ENCODE peak calls at places on chromosomes 7 and 10, in eight cellular contexts. One of them, this sample, is unnamed.

GRCh38 chr10:93751832-93752231 is 5.9 kb upstream of the LGI1 start:
- DNase-seq in upper lobe of right lung: no peak
- DNase-seq in activated T-cell treated with anti-CD3 and anti-CD28 coated beads, Interleukin-2, amount 50 U/mL, for 48 hours: no peak
- DNase-seq in body of pancreas: peak
- DNase-seq in mucosa of descending colon: peak
- DNase-seq in activated effector memory CD4-positive, alpha-beta T cell treated with Interleukin-2 at 50 U/mL for 16 hours: no peak
- DNase-seq in NCI-H1417: no peak
- DNase-seq in stimulated activated CD4-positive, alpha-beta T cell treated with anti-CD3 and anti-CD28 coated beads, Interleukin-12 subunit alpha, Interleukin-12 subunit beta, amount 100 ng/mL, for 24 hours: no peak
- DNase-seq in this sample: no peak

GRCh38 chr7:128353189-128353588 is 8.3 kb downstream of the PRRT4 start:
- DNase-seq in upper lobe of right lung: no peak
- DNase-seq in activated T-cell treated with anti-CD3 and anti-CD28 coated beads, Interleukin-2, amount 50 U/mL, for 48 hours: no peak
- DNase-seq in body of pancreas: no peak
- DNase-seq in mucosa of descending colon: no peak
- DNase-seq in activated effector memory CD4-positive, alpha-beta T cell treated with Interleukin-2 at 50 U/mL for 16 hours: no peak
- DNase-seq in NCI-H1417: no peak
- DNase-seq in stimulated activated CD4-positive, alpha-beta T cell treated with anti-CD3 and anti-CD28 coated beads, Interleukin-12 subunit alpha, Interleukin-12 subunit beta, amount 100 ng/mL, for 24 hours: no peak
- DNase-seq in this sample: no peak

GRCh38 chr7:117068511-117069155 is 115.3 kb downstream of the ST7 start:
- DNase-seq in upper lobe of right lung: no peak
- DNase-seq in activated T-cell treated with anti-CD3 and anti-CD28 coated beads, Interleukin-2, amount 50 U/mL, for 48 hours: no peak
- DNase-seq in body of pancreas: peak
- DNase-seq in mucosa of descending colon: no peak
- DNase-seq in activated effector memory CD4-positive, alpha-beta T cell treated with Interleukin-2 at 50 U/mL for 16 hours: no peak
- DNase-seq in NCI-H1417: peak
- DNase-seq in stimulated activated CD4-positive, alpha-beta T cell treated with anti-CD3 and anti-CD28 coated beads, Interleukin-12 subunit alpha, Interleukin-12 subunit beta, amount 100 ng/mL, for 24 hours: no peak
- DNase-seq in this sample: no peak

GRCh38 chr10:45418859-45419672 is 45.0 kb downstream of the ALOX5 start:
- DNase-seq in upper lobe of right lung: peak
- DNase-seq in activated T-cell treated with anti-CD3 and anti-CD28 coated beads, Interleukin-2, amount 50 U/mL, for 48 hours: peak
- DNase-seq in body of pancreas: peak
- DNase-seq in mucosa of descending colon: peak
- DNase-seq in activated effector memory CD4-positive, alpha-beta T cell treated with Interleukin-2 at 50 U/mL for 16 hours: peak
- DNase-seq in NCI-H1417: peak
- DNase-seq in stimulated activated CD4-positive, alpha-beta T cell treated with anti-CD3 and anti-CD28 coated beads, Interleukin-12 subunit alpha, Interleukin-12 subunit beta, amount 100 ng/mL, for 24 hours: peak
- DNase-seq in this sample: peak

GRCh38 chr7:50321678-50322077 is 17.2 kb downstream of the IKZF1 start:
- DNase-seq in upper lobe of right lung: no peak
- DNase-seq in activated T-cell treated with anti-CD3 and anti-CD28 coated beads, Interleukin-2, amount 50 U/mL, for 48 hours: no peak
- DNase-seq in body of pancreas: no peak
- DNase-seq in mucosa of descending colon: no peak
- DNase-seq in activated effector memory CD4-positive, alpha-beta T cell treated with Interleukin-2 at 50 U/mL for 16 hours: no peak
- DNase-seq in NCI-H1417: no peak
- DNase-seq in stimulated activated CD4-positive, alpha-beta T cell treated with anti-CD3 and anti-CD28 coated beads, Interleukin-12 subunit alpha, Interleukin-12 subunit beta, amount 100 ng/mL, for 24 hours: no peak
- DNase-seq in this sample: no peak

GRCh38 chr7:139618482-139619366 is 95.2 kb downstream of the CLEC2L start:
- DNase-seq in upper lobe of right lung: no peak
- DNase-seq in activated T-cell treated with anti-CD3 and anti-CD28 coated beads, Interleukin-2, amount 50 U/mL, for 48 hours: peak
- DNase-seq in body of pancreas: peak
- DNase-seq in mucosa of descending colon: peak
- DNase-seq in activated effector memory CD4-positive, alpha-beta T cell treated with Interleukin-2 at 50 U/mL for 16 hours: no peak
- DNase-seq in NCI-H1417: peak
- DNase-seq in stimulated activated CD4-positive, alpha-beta T cell treated with anti-CD3 and anti-CD28 coated beads, Interleukin-12 subunit alpha, Interleukin-12 subunit beta, amount 100 ng/mL, for 24 hours: peak
- DNase-seq in this sample: peak

GRCh38 chr10:132388901-132389630 is 7.9 kb upstream of the PWWP2B start:
- DNase-seq in upper lobe of right lung: peak
- DNase-seq in activated T-cell treated with anti-CD3 and anti-CD28 coated beads, Interleukin-2, amount 50 U/mL, for 48 hours: peak
- DNase-seq in body of pancreas: peak
- DNase-seq in mucosa of descending colon: peak
- DNase-seq in activated effector memory CD4-positive, alpha-beta T cell treated with Interleukin-2 at 50 U/mL for 16 hours: no peak
- DNase-seq in NCI-H1417: peak
- DNase-seq in stimulated activated CD4-positive, alpha-beta T cell treated with anti-CD3 and anti-CD28 coated beads, Interleukin-12 subunit alpha, Interleukin-12 subunit beta, amount 100 ng/mL, for 24 hours: no peak
- DNase-seq in this sample: no peak

GRCh38 chr10:70856454-70856853 is 31.9 kb downstream of the PCBD1 start:
- DNase-seq in upper lobe of right lung: no peak
- DNase-seq in activated T-cell treated with anti-CD3 and anti-CD28 coated beads, Interleukin-2, amount 50 U/mL, for 48 hours: no peak
- DNase-seq in body of pancreas: no peak
- DNase-seq in mucosa of descending colon: no peak
- DNase-seq in activated effector memory CD4-positive, alpha-beta T cell treated with Interleukin-2 at 50 U/mL for 16 hours: no peak
- DNase-seq in NCI-H1417: no peak
- DNase-seq in stimulated activated CD4-positive, alpha-beta T cell treated with anti-CD3 and anti-CD28 coated beads, Interleukin-12 subunit alpha, Interleukin-12 subunit beta, amount 100 ng/mL, for 24 hours: no peak
- DNase-seq in this sample: no peak

GRCh38 chr7:74544706-74545469 is 91.2 kb downstream of the GTF2IRD1 start:
- DNase-seq in upper lobe of right lung: peak
- DNase-seq in activated T-cell treated with anti-CD3 and anti-CD28 coated beads, Interleukin-2, amount 50 U/mL, for 48 hours: peak
- DNase-seq in body of pancreas: peak
- DNase-seq in mucosa of descending colon: peak
- DNase-seq in activated effector memory CD4-positive, alpha-beta T cell treated with Interleukin-2 at 50 U/mL for 16 hours: no peak
- DNase-seq in NCI-H1417: peak
- DNase-seq in stimulated activated CD4-positive, alpha-beta T cell treated with anti-CD3 and anti-CD28 coated beads, Interleukin-12 subunit alpha, Interleukin-12 subunit beta, amount 100 ng/mL, for 24 hours: peak
- DNase-seq in this sample: no peak

GRCh38 chr7:117308891-117309290 is 14.0 kb downstream of the WNT2 start:
- DNase-seq in upper lobe of right lung: no peak
- DNase-seq in activated T-cell treated with anti-CD3 and anti-CD28 coated beads, Interleukin-2, amount 50 U/mL, for 48 hours: no peak
- DNase-seq in body of pancreas: no peak
- DNase-seq in mucosa of descending colon: no peak
- DNase-seq in activated effector memory CD4-positive, alpha-beta T cell treated with Interleukin-2 at 50 U/mL for 16 hours: no peak
- DNase-seq in NCI-H1417: no peak
- DNase-seq in stimulated activated CD4-positive, alpha-beta T cell treated with anti-CD3 and anti-CD28 coated beads, Interleukin-12 subunit alpha, Interleukin-12 subunit beta, amount 100 ng/mL, for 24 hours: no peak
- DNase-seq in this sample: no peak

GRCh38 chr7:104225441-104225840 is 17.6 kb upstream of the ORC5 start:
- DNase-seq in upper lobe of right lung: no peak
- DNase-seq in activated T-cell treated with anti-CD3 and anti-CD28 coated beads, Interleukin-2, amount 50 U/mL, for 48 hours: no peak
- DNase-seq in body of pancreas: no peak
- DNase-seq in mucosa of descending colon: no peak
- DNase-seq in activated effector memory CD4-positive, alpha-beta T cell treated with Interleukin-2 at 50 U/mL for 16 hours: no peak
- DNase-seq in NCI-H1417: no peak
- DNase-seq in stimulated activated CD4-positive, alpha-beta T cell treated with anti-CD3 and anti-CD28 coated beads, Interleukin-12 subunit alpha, Interleukin-12 subunit beta, amount 100 ng/mL, for 24 hours: no peak
- DNase-seq in this sample: no peak

GRCh38 chr10:80518143-80518806 is 19.4 kb upstream of the SH2D4B start:
- DNase-seq in upper lobe of right lung: no peak
- DNase-seq in activated T-cell treated with anti-CD3 and anti-CD28 coated beads, Interleukin-2, amount 50 U/mL, for 48 hours: no peak
- DNase-seq in body of pancreas: no peak
- DNase-seq in mucosa of descending colon: no peak
- DNase-seq in activated effector memory CD4-positive, alpha-beta T cell treated with Interleukin-2 at 50 U/mL for 16 hours: no peak
- DNase-seq in NCI-H1417: no peak
- DNase-seq in stimulated activated CD4-positive, alpha-beta T cell treated with anti-CD3 and anti-CD28 coated beads, Interleukin-12 subunit alpha, Interleukin-12 subunit beta, amount 100 ng/mL, for 24 hours: no peak
- DNase-seq in this sample: no peak

GRCh38 chr7:46545790-46546189 is 624.7 kb upstream of the IGFBP3 start:
- DNase-seq in upper lobe of right lung: no peak
- DNase-seq in activated T-cell treated with anti-CD3 and anti-CD28 coated beads, Interleukin-2, amount 50 U/mL, for 48 hours: no peak
- DNase-seq in body of pancreas: no peak
- DNase-seq in mucosa of descending colon: no peak
- DNase-seq in activated effector memory CD4-positive, alpha-beta T cell treated with Interleukin-2 at 50 U/mL for 16 hours: no peak
- DNase-seq in NCI-H1417: no peak
- DNase-seq in stimulated activated CD4-positive, alpha-beta T cell treated with anti-CD3 and anti-CD28 coated beads, Interleukin-12 subunit alpha, Interleukin-12 subunit beta, amount 100 ng/mL, for 24 hours: no peak
- DNase-seq in this sample: no peak

GRCh38 chr7:158777793-158778192 is 51.5 kb downstream of the ESYT2 start:
- DNase-seq in upper lobe of right lung: no peak
- DNase-seq in activated T-cell treated with anti-CD3 and anti-CD28 coated beads, Interleukin-2, amount 50 U/mL, for 48 hours: no peak
- DNase-seq in body of pancreas: no peak
- DNase-seq in mucosa of descending colon: peak
- DNase-seq in activated effector memory CD4-positive, alpha-beta T cell treated with Interleukin-2 at 50 U/mL for 16 hours: no peak
- DNase-seq in NCI-H1417: no peak
- DNase-seq in stimulated activated CD4-positive, alpha-beta T cell treated with anti-CD3 and anti-CD28 coated beads, Interleukin-12 subunit alpha, Interleukin-12 subunit beta, amount 100 ng/mL, for 24 hours: no peak
- DNase-seq in this sample: no peak

GRCh38 chr10:34628174-34628802 is 186.8 kb downstream of the PARD3 start:
- DNase-seq in upper lobe of right lung: no peak
- DNase-seq in activated T-cell treated with anti-CD3 and anti-CD28 coated beads, Interleukin-2, amount 50 U/mL, for 48 hours: no peak
- DNase-seq in body of pancreas: peak
- DNase-seq in mucosa of descending colon: peak
- DNase-seq in activated effector memory CD4-positive, alpha-beta T cell treated with Interleukin-2 at 50 U/mL for 16 hours: no peak
- DNase-seq in NCI-H1417: no peak
- DNase-seq in stimulated activated CD4-positive, alpha-beta T cell treated with anti-CD3 and anti-CD28 coated beads, Interleukin-12 subunit alpha, Interleukin-12 subunit beta, amount 100 ng/mL, for 24 hours: no peak
- DNase-seq in this sample: no peak

GRCh38 chr10:69506834-69507643 is 55.8 kb downstream of the TSPAN15 start:
- DNase-seq in upper lobe of right lung: no peak
- DNase-seq in activated T-cell treated with anti-CD3 and anti-CD28 coated beads, Interleukin-2, amount 50 U/mL, for 48 hours: peak
- DNase-seq in body of pancreas: no peak
- DNase-seq in mucosa of descending colon: peak
- DNase-seq in activated effector memory CD4-positive, alpha-beta T cell treated with Interleukin-2 at 50 U/mL for 16 hours: no peak
- DNase-seq in NCI-H1417: no peak
- DNase-seq in stimulated activated CD4-positive, alpha-beta T cell treated with anti-CD3 and anti-CD28 coated beads, Interleukin-12 subunit alpha, Interleukin-12 subunit beta, amount 100 ng/mL, for 24 hours: no peak
- DNase-seq in this sample: no peak

GRCh38 chr7:157620616-157621015 is 283.8 kb downstream of the DNAJB6 start:
- DNase-seq in upper lobe of right lung: no peak
- DNase-seq in activated T-cell treated with anti-CD3 and anti-CD28 coated beads, Interleukin-2, amount 50 U/mL, for 48 hours: no peak
- DNase-seq in body of pancreas: no peak
- DNase-seq in mucosa of descending colon: no peak
- DNase-seq in activated effector memory CD4-positive, alpha-beta T cell treated with Interleukin-2 at 50 U/mL for 16 hours: no peak
- DNase-seq in NCI-H1417: no peak
- DNase-seq in stimulated activated CD4-positive, alpha-beta T cell treated with anti-CD3 and anti-CD28 coated beads, Interleukin-12 subunit alpha, Interleukin-12 subunit beta, amount 100 ng/mL, for 24 hours: no peak
- DNase-seq in this sample: no peak

GRCh38 chr7:11130012-11130411 is 156.3 kb downstream of the PHF14 start:
- DNase-seq in upper lobe of right lung: no peak
- DNase-seq in activated T-cell treated with anti-CD3 and anti-CD28 coated beads, Interleukin-2, amount 50 U/mL, for 48 hours: no peak
- DNase-seq in body of pancreas: no peak
- DNase-seq in mucosa of descending colon: no peak
- DNase-seq in activated effector memory CD4-positive, alpha-beta T cell treated with Interleukin-2 at 50 U/mL for 16 hours: no peak
- DNase-seq in NCI-H1417: no peak
- DNase-seq in stimulated activated CD4-positive, alpha-beta T cell treated with anti-CD3 and anti-CD28 coated beads, Interleukin-12 subunit alpha, Interleukin-12 subunit beta, amount 100 ng/mL, for 24 hours: no peak
- DNase-seq in this sample: no peak

GRCh38 chr7:50714851-50715250 is 67.8 kb downstream of the GRB10 start:
- DNase-seq in upper lobe of right lung: no peak
- DNase-seq in activated T-cell treated with anti-CD3 and anti-CD28 coated beads, Interleukin-2, amount 50 U/mL, for 48 hours: no peak
- DNase-seq in body of pancreas: peak
- DNase-seq in mucosa of descending colon: no peak
- DNase-seq in activated effector memory CD4-positive, alpha-beta T cell treated with Interleukin-2 at 50 U/mL for 16 hours: no peak
- DNase-seq in NCI-H1417: no peak
- DNase-seq in stimulated activated CD4-positive, alpha-beta T cell treated with anti-CD3 and anti-CD28 coated beads, Interleukin-12 subunit alpha, Interleukin-12 subunit beta, amount 100 ng/mL, for 24 hours: no peak
- DNase-seq in this sample: no peak

GRCh38 chr10:99562631-99563030 is 29.9 kb downstream of the NKX2-3 start:
- DNase-seq in upper lobe of right lung: no peak
- DNase-seq in activated T-cell treated with anti-CD3 and anti-CD28 coated beads, Interleukin-2, amount 50 U/mL, for 48 hours: no peak
- DNase-seq in body of pancreas: no peak
- DNase-seq in mucosa of descending colon: no peak
- DNase-seq in activated effector memory CD4-positive, alpha-beta T cell treated with Interleukin-2 at 50 U/mL for 16 hours: no peak
- DNase-seq in NCI-H1417: no peak
- DNase-seq in stimulated activated CD4-positive, alpha-beta T cell treated with anti-CD3 and anti-CD28 coated beads, Interleukin-12 subunit alpha, Interleukin-12 subunit beta, amount 100 ng/mL, for 24 hours: no peak
- DNase-seq in this sample: no peak

GRCh38 chr10:50250058-50250854 is 1.1 kb downstream of the ASAH2 start:
- DNase-seq in upper lobe of right lung: no peak
- DNase-seq in activated T-cell treated with anti-CD3 and anti-CD28 coated beads, Interleukin-2, amount 50 U/mL, for 48 hours: no peak
- DNase-seq in body of pancreas: no peak
- DNase-seq in mucosa of descending colon: no peak
- DNase-seq in activated effector memory CD4-positive, alpha-beta T cell treated with Interleukin-2 at 50 U/mL for 16 hours: no peak
- DNase-seq in NCI-H1417: no peak
- DNase-seq in stimulated activated CD4-positive, alpha-beta T cell treated with anti-CD3 and anti-CD28 coated beads, Interleukin-12 subunit alpha, Interleukin-12 subunit beta, amount 100 ng/mL, for 24 hours: no peak
- DNase-seq in this sample: no peak

GRCh38 chr7:130544356-130544755 is 52.5 kb downstream of the MEST start:
- DNase-seq in upper lobe of right lung: no peak
- DNase-seq in activated T-cell treated with anti-CD3 and anti-CD28 coated beads, Interleukin-2, amount 50 U/mL, for 48 hours: no peak
- DNase-seq in body of pancreas: no peak
- DNase-seq in mucosa of descending colon: no peak
- DNase-seq in activated effector memory CD4-positive, alpha-beta T cell treated with Interleukin-2 at 50 U/mL for 16 hours: no peak
- DNase-seq in NCI-H1417: no peak
- DNase-seq in stimulated activated CD4-positive, alpha-beta T cell treated with anti-CD3 and anti-CD28 coated beads, Interleukin-12 subunit alpha, Interleukin-12 subunit beta, amount 100 ng/mL, for 24 hours: no peak
- DNase-seq in this sample: no peak

GRCh38 chr7:50738932-50739331 is 43.8 kb downstream of the GRB10 start:
- DNase-seq in upper lobe of right lung: no peak
- DNase-seq in activated T-cell treated with anti-CD3 and anti-CD28 coated beads, Interleukin-2, amount 50 U/mL, for 48 hours: no peak
- DNase-seq in body of pancreas: no peak
- DNase-seq in mucosa of descending colon: no peak
- DNase-seq in activated effector memory CD4-positive, alpha-beta T cell treated with Interleukin-2 at 50 U/mL for 16 hours: no peak
- DNase-seq in NCI-H1417: no peak
- DNase-seq in stimulated activated CD4-positive, alpha-beta T cell treated with anti-CD3 and anti-CD28 coated beads, Interleukin-12 subunit alpha, Interleukin-12 subunit beta, amount 100 ng/mL, for 24 hours: no peak
- DNase-seq in this sample: no peak

GRCh38 chr7:31343516-31344305 is 3.2 kb upstream of the NEUROD6 start:
- DNase-seq in upper lobe of right lung: no peak
- DNase-seq in activated T-cell treated with anti-CD3 and anti-CD28 coated beads, Interleukin-2, amount 50 U/mL, for 48 hours: no peak
- DNase-seq in body of pancreas: no peak
- DNase-seq in mucosa of descending colon: no peak
- DNase-seq in activated effector memory CD4-positive, alpha-beta T cell treated with Interleukin-2 at 50 U/mL for 16 hours: no peak
- DNase-seq in NCI-H1417: no peak
- DNase-seq in stimulated activated CD4-positive, alpha-beta T cell treated with anti-CD3 and anti-CD28 coated beads, Interleukin-12 subunit alpha, Interleukin-12 subunit beta, amount 100 ng/mL, for 24 hours: no peak
- DNase-seq in this sample: no peak

GRCh38 chr10:68813554-68813953 is 13.8 kb upstream of the STOX1 start:
- DNase-seq in upper lobe of right lung: no peak
- DNase-seq in activated T-cell treated with anti-CD3 and anti-CD28 coated beads, Interleukin-2, amount 50 U/mL, for 48 hours: no peak
- DNase-seq in body of pancreas: no peak
- DNase-seq in mucosa of descending colon: no peak
- DNase-seq in activated effector memory CD4-positive, alpha-beta T cell treated with Interleukin-2 at 50 U/mL for 16 hours: no peak
- DNase-seq in NCI-H1417: no peak
- DNase-seq in stimulated activated CD4-positive, alpha-beta T cell treated with anti-CD3 and anti-CD28 coated beads, Interleukin-12 subunit alpha, Interleukin-12 subunit beta, amount 100 ng/mL, for 24 hours: no peak
- DNase-seq in this sample: no peak

GRCh38 chr7:143360788-143361551 is 1.5 kb downstream of the FAM131B start:
- DNase-seq in upper lobe of right lung: no peak
- DNase-seq in activated T-cell treated with anti-CD3 and anti-CD28 coated beads, Interleukin-2, amount 50 U/mL, for 48 hours: no peak
- DNase-seq in body of pancreas: no peak
- DNase-seq in mucosa of descending colon: no peak
- DNase-seq in activated effector memory CD4-positive, alpha-beta T cell treated with Interleukin-2 at 50 U/mL for 16 hours: no peak
- DNase-seq in NCI-H1417: peak
- DNase-seq in stimulated activated CD4-positive, alpha-beta T cell treated with anti-CD3 and anti-CD28 coated beads, Interleukin-12 subunit alpha, Interleukin-12 subunit beta, amount 100 ng/mL, for 24 hours: no peak
- DNase-seq in this sample: no peak

GRCh38 chr10:69004821-69005220 is 16.2 kb downstream of the KIFBP start:
- DNase-seq in upper lobe of right lung: no peak
- DNase-seq in activated T-cell treated with anti-CD3 and anti-CD28 coated beads, Interleukin-2, amount 50 U/mL, for 48 hours: no peak
- DNase-seq in body of pancreas: no peak
- DNase-seq in mucosa of descending colon: no peak
- DNase-seq in activated effector memory CD4-positive, alpha-beta T cell treated with Interleukin-2 at 50 U/mL for 16 hours: no peak
- DNase-seq in NCI-H1417: peak
- DNase-seq in stimulated activated CD4-positive, alpha-beta T cell treated with anti-CD3 and anti-CD28 coated beads, Interleukin-12 subunit alpha, Interleukin-12 subunit beta, amount 100 ng/mL, for 24 hours: no peak
- DNase-seq in this sample: no peak

GRCh38 chr10:1739751-1740150 is 2.4 kb upstream of the ADARB2 start:
- DNase-seq in upper lobe of right lung: no peak
- DNase-seq in activated T-cell treated with anti-CD3 and anti-CD28 coated beads, Interleukin-2, amount 50 U/mL, for 48 hours: no peak
- DNase-seq in body of pancreas: no peak
- DNase-seq in mucosa of descending colon: no peak
- DNase-seq in activated effector memory CD4-positive, alpha-beta T cell treated with Interleukin-2 at 50 U/mL for 16 hours: no peak
- DNase-seq in NCI-H1417: no peak
- DNase-seq in stimulated activated CD4-positive, alpha-beta T cell treated with anti-CD3 and anti-CD28 coated beads, Interleukin-12 subunit alpha, Interleukin-12 subunit beta, amount 100 ng/mL, for 24 hours: no peak
- DNase-seq in this sample: no peak

GRCh38 chr7:103597606-103598005 is 151.6 kb upstream of the SLC26A5 start:
- DNase-seq in upper lobe of right lung: no peak
- DNase-seq in activated T-cell treated with anti-CD3 and anti-CD28 coated beads, Interleukin-2, amount 50 U/mL, for 48 hours: no peak
- DNase-seq in body of pancreas: no peak
- DNase-seq in mucosa of descending colon: no peak
- DNase-seq in activated effector memory CD4-positive, alpha-beta T cell treated with Interleukin-2 at 50 U/mL for 16 hours: no peak
- DNase-seq in NCI-H1417: no peak
- DNase-seq in stimulated activated CD4-positive, alpha-beta T cell treated with anti-CD3 and anti-CD28 coated beads, Interleukin-12 subunit alpha, Interleukin-12 subunit beta, amount 100 ng/mL, for 24 hours: no peak
- DNase-seq in this sample: no peak

GRCh38 chr7:113629244-113629643 is 289.6 kb downstream of the PPP1R3A start:
- DNase-seq in upper lobe of right lung: no peak
- DNase-seq in activated T-cell treated with anti-CD3 and anti-CD28 coated beads, Interleukin-2, amount 50 U/mL, for 48 hours: no peak
- DNase-seq in body of pancreas: no peak
- DNase-seq in mucosa of descending colon: no peak
- DNase-seq in activated effector memory CD4-positive, alpha-beta T cell treated with Interleukin-2 at 50 U/mL for 16 hours: no peak
- DNase-seq in NCI-H1417: no peak
- DNase-seq in stimulated activated CD4-positive, alpha-beta T cell treated with anti-CD3 and anti-CD28 coated beads, Interleukin-12 subunit alpha, Interleukin-12 subunit beta, amount 100 ng/mL, for 24 hours: no peak
- DNase-seq in this sample: no peak

GRCh38 chr7:100127866-100128601 is 1.3 kb downstream of the MBLAC1 start:
- DNase-seq in upper lobe of right lung: no peak
- DNase-seq in activated T-cell treated with anti-CD3 and anti-CD28 coated beads, Interleukin-2, amount 50 U/mL, for 48 hours: peak
- DNase-seq in body of pancreas: peak
- DNase-seq in mucosa of descending colon: no peak
- DNase-seq in activated effector memory CD4-positive, alpha-beta T cell treated with Interleukin-2 at 50 U/mL for 16 hours: no peak
- DNase-seq in NCI-H1417: peak
- DNase-seq in stimulated activated CD4-positive, alpha-beta T cell treated with anti-CD3 and anti-CD28 coated beads, Interleukin-12 subunit alpha, Interleukin-12 subunit beta, amount 100 ng/mL, for 24 hours: no peak
- DNase-seq in this sample: peak

GRCh38 chr7:52504546-52504945 is 530.9 kb upstream of the POM121L12 start:
- DNase-seq in upper lobe of right lung: no peak
- DNase-seq in activated T-cell treated with anti-CD3 and anti-CD28 coated beads, Interleukin-2, amount 50 U/mL, for 48 hours: no peak
- DNase-seq in body of pancreas: no peak
- DNase-seq in mucosa of descending colon: no peak
- DNase-seq in activated effector memory CD4-positive, alpha-beta T cell treated with Interleukin-2 at 50 U/mL for 16 hours: no peak
- DNase-seq in NCI-H1417: no peak
- DNase-seq in stimulated activated CD4-positive, alpha-beta T cell treated with anti-CD3 and anti-CD28 coated beads, Interleukin-12 subunit alpha, Interleukin-12 subunit beta, amount 100 ng/mL, for 24 hours: no peak
- DNase-seq in this sample: no peak

GRCh38 chr10:117241541-117242462 is 888 bp downstream of the SLC18A2 start:
- DNase-seq in upper lobe of right lung: no peak
- DNase-seq in activated T-cell treated with anti-CD3 and anti-CD28 coated beads, Interleukin-2, amount 50 U/mL, for 48 hours: peak
- DNase-seq in body of pancreas: no peak
- DNase-seq in mucosa of descending colon: peak
- DNase-seq in activated effector memory CD4-positive, alpha-beta T cell treated with Interleukin-2 at 50 U/mL for 16 hours: no peak
- DNase-seq in NCI-H1417: peak
- DNase-seq in stimulated activated CD4-positive, alpha-beta T cell treated with anti-CD3 and anti-CD28 coated beads, Interleukin-12 subunit alpha, Interleukin-12 subunit beta, amount 100 ng/mL, for 24 hours: no peak
- DNase-seq in this sample: no peak

GRCh38 chr10:37948210-37948609 is 28.2 kb downstream of the ZNF25 start:
- DNase-seq in upper lobe of right lung: no peak
- DNase-seq in activated T-cell treated with anti-CD3 and anti-CD28 coated beads, Interleukin-2, amount 50 U/mL, for 48 hours: no peak
- DNase-seq in body of pancreas: no peak
- DNase-seq in mucosa of descending colon: no peak
- DNase-seq in activated effector memory CD4-positive, alpha-beta T cell treated with Interleukin-2 at 50 U/mL for 16 hours: no peak
- DNase-seq in NCI-H1417: no peak
- DNase-seq in stimulated activated CD4-positive, alpha-beta T cell treated with anti-CD3 and anti-CD28 coated beads, Interleukin-12 subunit alpha, Interleukin-12 subunit beta, amount 100 ng/mL, for 24 hours: no peak
- DNase-seq in this sample: no peak

This sample was measured in CD8-positive, alpha-beta T cell.